ENCODE peak calls at places on chromosomes 7 and 10, in nine cellular contexts. H, P, A, X, N, B, Q, V and U are unnamed samples.

GRCh38 chr7:55072251-55072650 is 53.4 kb downstream of the EGFR start:
- DNase-seq in H (no peak), P (no peak), A (no peak), X (no peak), N (no peak), B (no peak), Q (no peak), V (no peak), U (no peak)

GRCh38 chr10:71840936-71841335 is 10.1 kb downstream of the PSAP start:
- DNase-seq in H (no peak), P (no peak), A (no peak), X (no peak), N (no peak), B (no peak), Q (no peak), V (no peak), U (no peak)

GRCh38 chr7:80134105-80134535 is 511 bp upstream of the GNAI1 start:
- DNase-seq in H (no peak), P (no peak), A (no peak), X (no peak), N (no peak), B (no peak), Q (peak), V (no peak), U (no peak)

GRCh38 chr10:97673736-97674525 is 13.1 kb downstream of the AVPI1 start:
- DNase-seq in H (no peak), P (peak), A (no peak), X (no peak), N (no peak), B (no peak), Q (no peak), V (no peak), U (no peak)

GRCh38 chr7:99036531-99037175 is 107.3 kb downstream of the SMURF1 start:
- DNase-seq in H (no peak), P (peak), A (no peak), X (no peak), N (no peak), B (no peak), Q (peak), V (peak), U (no peak)

GRCh38 chr10:63396123-63396719 is 69.6 kb downstream of the JMJD1C start:
- DNase-seq in H (no peak), P (peak), A (no peak), X (no peak), N (no peak), B (no peak), Q (no peak), V (no peak), U (no peak)

GRCh38 chr7:139427788-139428187 is 55.7 kb downstream of the KLRG2 start:
- DNase-seq in H (no peak), P (no peak), A (no peak), X (no peak), N (no peak), B (no peak), Q (no peak), V (no peak), U (no peak)

GRCh38 chr10:83127942-83128575 is 1011.2 kb upstream of the GHITM start:
- DNase-seq in H (no peak), P (no peak), A (no peak), X (no peak), N (no peak), B (no peak), Q (no peak), V (no peak), U (no peak)

GRCh38 chr10:72809033-72809432 is 84.5 kb upstream of the OIT3 start:
- DNase-seq in H (no peak), P (no peak), A (no peak), X (no peak), N (no peak), B (no peak), Q (no peak), V (no peak), U (no peak)